ENCODE peak calls at places on chromosomes 11 and 22, in four cellular contexts. D is PC-3, Z is naive B cell, R is fibroblast of lung. S is an unnamed sample.

GRCh38 chr22:32487021-32487420 is 12.4 kb downstream of the FBXO7 start:
- DNase-seq in Z (no peak), R (peak; percentile 39), D (no peak), S (no peak)

GRCh38 chr11:13114566-13115465 is 105.7 kb downstream of the RASSF10 start:
- DNase-seq in D (peak; percentile 25), Z (no peak), R (no peak), S (no peak)

GRCh38 chr22:37566329-37566837 is 6.1 kb downstream of the CDC42EP1 start:
- DNase-seq in Z (peak; percentile 64), D (no peak), R (no peak), S (peak; percentile 33)

GRCh38 chr22:47367107-47367690 is 604.7 kb downstream of the TBC1D22A start:
- DNase-seq in D (no peak), R (no peak), Z (no peak), S (no peak)

GRCh38 chr11:19844012-19844411 is 131.4 kb downstream of the NAV2 start:
- DNase-seq in D (no peak), R (no peak), Z (no peak), S (no peak)

GRCh38 chr22:37358386-37358785 is 68.9 kb downstream of the ELFN2 start:
- DNase-seq in D (no peak), R (no peak), Z (no peak), S (no peak)

GRCh38 chr22:38947321-38948112 is 9.9 kb upstream of the APOBEC3A start:
- DNase-seq in R (no peak), D (peak; percentile 37), Z (no peak), S (no peak)

GRCh38 chr11:18358646-18359045 is 35.7 kb upstream of the LDHA start:
- DNase-seq in Z (no peak), R (no peak), D (no peak), S (no peak)

GRCh38 chr11:116917632-116918031 is 80.2 kb upstream of the APOA1 start:
- DNase-seq in R (no peak), D (no peak), Z (no peak), S (no peak)

GRCh38 chr11:12098601-12099000 is 11.8 kb upstream of the MICAL2 start:
- DNase-seq in D (no peak), R (no peak), Z (no peak), S (no peak)

GRCh38 chr11:6365659-6366058 is 24.6 kb upstream of the SMPD1 start:
- DNase-seq in R (no peak), D (no peak), Z (no peak), S (no peak)

GRCh38 chr11:16933756-16934603 is 80.2 kb downstream of the PLEKHA7 start:
- DNase-seq in D (no peak), Z (no peak), R (no peak), S (no peak)

GRCh38 chr11:10792385-10793068 is 16.2 kb downstream of the EIF4G2 start:
- DNase-seq in D (peak; percentile 88), R (peak; percentile 69), Z (peak; percentile 82), S (peak; percentile 86)

GRCh38 chr11:35347921-35348331 is 71.4 kb downstream of the SLC1A2 start:
- DNase-seq in R (peak; percentile 59), Z (no peak), D (no peak), S (no peak)

GRCh38 chr11:2567026-2567671 is 122.3 kb downstream of the KCNQ1 start:
- DNase-seq in D (no peak), R (no peak), Z (no peak), S (no peak)

GRCh38 chr22:38796262-38796957 is 2.5 kb upstream of the DNAL4 start:
- DNase-seq in D (no peak), Z (no peak), R (no peak), S (no peak)